ENCODE peak calls at places on chromosomes 2 and 18, in four cellular contexts. Z is NCI-H2171, Y is SJSA1, B is HTR-8/SVneo. R is an unnamed sample.

GRCh38 chr2:237686659-237687136 is 59.3 kb downstream of the LRRFIP1 start:
- DNase-seq in Z (no peak), Y (peak; percentile 65), B (no peak), R (no peak)

GRCh38 chr2:134466141-134466540 is 212.3 kb downstream of the MGAT5 start:
- DNase-seq in Z (peak; percentile 55), Y (peak; percentile 5), B (no peak), R (no peak)

GRCh38 chr2:181058378-181059269 is 78.2 kb downstream of the UBE2E3 start:
- DNase-seq in Z (no peak), Y (peak; percentile 43), B (no peak), R (no peak)

GRCh38 chr2:110910404-110910803 is 178.0 kb downstream of the ACOXL start:
- DNase-seq in Z (no peak), Y (no peak), B (no peak), R (no peak)

GRCh38 chr2:9582624-9583023 is 27.0 kb upstream of the ADAM17 start:
- DNase-seq in Z (no peak), Y (no peak), B (no peak), R (no peak)

GRCh38 chr2:69084492-69084891 is 71.5 kb downstream of the ANTXR1 start:
- DNase-seq in Z (no peak), Y (no peak), B (no peak), R (no peak)

GRCh38 chr2:85797959-85798358 is 44.2 kb downstream of the ATOH8 start:
- DNase-seq in Z (no peak), Y (no peak), B (peak; percentile 65), R (no peak)

GRCh38 chr2:240460781-240461431 is 25.4 kb downstream of the GPC1 start:
- DNase-seq in Z (no peak), Y (peak; percentile 42), B (no peak), R (no peak)

GRCh38 chr2:27885246-27885645 is 4.9 kb downstream of the RBKS start:
- DNase-seq in Z (no peak), Y (no peak), B (no peak), R (no peak)

GRCh38 chr18:51561821-51562220 is 364.3 kb upstream of the MEX3C start:
- DNase-seq in Z (no peak), Y (no peak), B (no peak), R (no peak)

GRCh38 chr18:48774941-48775340 is 175.8 kb downstream of the SMAD7 start:
- DNase-seq in Z (no peak), Y (no peak), B (no peak), R (no peak)

GRCh38 chr2:164655750-164656149 is 34.5 kb upstream of the GRB14 start:
- DNase-seq in Z (no peak), Y (no peak), B (no peak), R (no peak)

GRCh38 chr2:230890696-230891095 is 26.0 kb downstream of the ITM2C start:
- DNase-seq in Z (no peak), Y (no peak), B (no peak), R (no peak)

GRCh38 chr2:98121149-98121548 is 34.2 kb downstream of the VWA3B start:
- DNase-seq in Z (no peak), Y (no peak), B (no peak), R (no peak)

GRCh38 chr18:23619388-23619873 is 33.1 kb upstream of the NPC1 start:
- DNase-seq in Z (no peak), Y (no peak), B (no peak), R (no peak)

GRCh38 chr2:58757971-58758370 is 516.8 kb upstream of the FANCL start:
- DNase-seq in Z (no peak), Y (no peak), B (no peak), R (no peak)

GRCh38 chr18:13276530-13277520 is 58.3 kb downstream of the LDLRAD4 start:
- DNase-seq in Z (no peak), Y (no peak), B (no peak), R (no peak)

GRCh38 chr2:159206736-159207380 is 79.6 kb downstream of the WDSUB1 start:
- DNase-seq in Z (no peak), Y (no peak), B (no peak), R (no peak)

GRCh38 chr2:107687087-107687486 is 139.6 kb upstream of the RGPD4 start:
- DNase-seq in Z (no peak), Y (no peak), B (no peak), R (no peak)

GRCh38 chr2:230757476-230757875 is 44.8 kb downstream of the CAB39 start:
- DNase-seq in Z (no peak), Y (no peak), B (no peak), R (no peak)

GRCh38 chr2:43853141-43854081 is 14.6 kb downstream of the ABCG8 start:
- DNase-seq in Z (no peak), Y (no peak), B (no peak), R (no peak)

GRCh38 chr2:20919301-20919800 is 96.5 kb upstream of the LDAH start:
- DNase-seq in Z (no peak), Y (no peak), B (no peak), R (no peak)

GRCh38 chr2:11042841-11043240 is 112.4 kb upstream of the SLC66A3 start:
- DNase-seq in Z (no peak), Y (no peak), B (no peak), R (no peak)

GRCh38 chr2:50491541-50492114 is 540.3 kb downstream of the NRXN1 start:
- DNase-seq in Z (no peak), Y (no peak), B (peak; percentile 28), R (no peak)

R was measured in brain pericyte.